ENCODE peak calls at places on chromosome 12, in eight cellular contexts. D is GM23338, A is K562, I is esophagus squamous epithelium, T is cardiac muscle cell, Q is body of pancreas, H is SJSA1, L is GM23248. P is an unnamed sample. For H3K4me1 and H3K36me3, the result is how much of the 10 kb centered on the place peaks cover.

GRCh38 chr12:31037921-31038320 is 35.7 kb upstream of the DDX11 start:
- DNase-seq in L (no peak), T (no peak), D (no peak), Q (no peak), H (no peak), A (no peak), I (no peak), P (no peak)

GRCh38 chr12:68455676-68456345 is 123.6 kb upstream of the MDM1 start:
- DNase-seq in L (no peak), H (no peak), D (no peak), I (no peak), Q (no peak), A (no peak), T (peak), P (no peak)

GRCh38 chr12:44523828-44524227 is 352.3 kb downstream of the NELL2 start:
- DNase-seq in Q (no peak), T (no peak), A (no peak), H (no peak), D (peak), L (no peak), I (no peak), P (no peak)

GRCh38 chr12:5383961-5384360 is 47.9 kb upstream of the NTF3 start:
- DNase-seq in L (no peak), I (no peak), Q (no peak), D (no peak), H (no peak), T (no peak), A (no peak), P (no peak)

GRCh38 chr12:65229441-65229840 is 49.0 kb upstream of the MSRB3 start:
- DNase-seq in A (no peak), T (peak), H (no peak), I (no peak), Q (no peak), D (no peak), L (peak), P (no peak)

GRCh38 chr12:63068857-63069442 is 82.1 kb downstream of the AVPR1A start:
- DNase-seq in I (no peak), A (peak), D (peak), L (peak), Q (peak), T (peak), H (no peak), P (no peak)

GRCh38 chr12:105983622-105984325 is 155.0 kb downstream of the NUAK1 start:
- DNase-seq in T (peak), Q (no peak), D (no peak), A (no peak), H (peak), L (peak), I (no peak), P (no peak)

GRCh38 chr12:4027412-4027811 is 154.2 kb upstream of the PARP11 start:
- DNase-seq in D (no peak), T (no peak), A (no peak), I (no peak), Q (no peak), H (no peak), L (no peak), P (peak)

GRCh38 chr12:70645494-70646317 is 8.5 kb upstream of the PTPRB start:
- DNase-seq in A (peak), T (peak), I (no peak), H (peak), Q (peak), D (peak), L (peak), P (no peak)

GRCh38 chr12:15778126-15778525 is 11.1 kb downstream of the EPS8 start:
- DNase-seq in Q (no peak), T (no peak), H (no peak), D (no peak), I (no peak), L (peak), A (no peak), P (no peak)

GRCh38 chr12:71599213-71599612 is 64.4 kb downstream of the ZFC3H1 start:
- DNase-seq in A (no peak), I (no peak), L (no peak), Q (no peak), D (no peak), H (no peak), T (no peak), P (no peak)

GRCh38 chr12:11754256-11754655 is 104.8 kb downstream of the ETV6 start:
- DNase-seq in D (no peak), L (no peak), A (no peak), I (no peak), Q (no peak), T (no peak), H (no peak), P (no peak)

GRCh38 chr12:107308310-107308709 is 215.0 kb upstream of the CRY1 start:
- DNase-seq in A (no peak), H (no peak), L (no peak), Q (no peak), I (no peak), D (no peak), T (no peak), P (no peak)

GRCh38 chr12:13772264-13772663 is 209.1 kb downstream of the GRIN2B start:
- DNase-seq in H (no peak), D (no peak), L (no peak), A (no peak), Q (no peak), I (no peak), T (no peak), P (no peak)

GRCh38 chr12:4169522-4169921 is 104.0 kb upstream of the CCND2 start:
- DNase-seq in H (no peak), A (no peak), Q (no peak), I (no peak), D (no peak), T (no peak), L (no peak), P (no peak)

GRCh38 chr12:71756054-71756675 is 1.5 kb downstream of the RAB21 start:
- DNase-seq in A (no peak), L (peak), H (no peak), D (no peak), T (peak), Q (no peak), I (no peak), P (no peak)

GRCh38 chr12:3998968-3999792 is 126.0 kb upstream of the PARP11 start:
- DNase-seq in A (no peak), Q (peak), I (no peak), L (no peak), D (peak), H (no peak), T (no peak), P (peak)

GRCh38 chr12:43151406-43152080 is 400.5 kb downstream of the ADAMTS20 start:
- DNase-seq in Q (no peak), D (no peak), A (no peak), L (peak), H (no peak), I (no peak), T (no peak), P (no peak)

GRCh38 chr12:91704446-91704845 is 441.2 kb downstream of the BTG1 start:
- DNase-seq in T (peak), H (no peak), A (no peak), D (no peak), L (peak), Q (no peak), I (no peak), P (no peak)

GRCh38 chr12:24360907-24361306 is 411.4 kb upstream of the SOX5 start:
- DNase-seq in H (no peak), A (no peak), Q (no peak), D (no peak), T (peak), L (no peak), I (no peak), P (no peak)

GRCh38 chr12:66644151-66644550 is 34.7 kb downstream of the GRIP1 start:
- DNase-seq in L (no peak), A (no peak), Q (no peak), T (no peak), I (no peak), H (no peak), D (no peak), P (no peak)

GRCh38 chr12:124687695-124688301 is 120.4 kb upstream of the NCOR2 start:
- DNase-seq in D (no peak), I (no peak), T (peak), L (peak), H (no peak), Q (no peak), A (no peak), P (peak)

GRCh38 chr12:12803186-12803585 is 10.0 kb upstream of the DDX47 start:
- DNase-seq in L (peak), H (peak), I (no peak), D (peak), A (peak), T (peak), Q (peak), P (no peak)

GRCh38 chr12:24764712-24765111 is 184.2 kb downstream of the BCAT1 start:
- DNase-seq in D (no peak), I (no peak), A (no peak), T (no peak), H (no peak), Q (no peak), L (no peak), P (no peak)

GRCh38 chr12:85883763-85884162 is 9.7 kb downstream of the NTS start:
- DNase-seq in Q (no peak), L (no peak), I (no peak), A (no peak), T (no peak), D (no peak), H (no peak), P (no peak)

GRCh38 chr12:43981726-43982125 is 145.8 kb downstream of the TMEM117 start:
- DNase-seq in D (no peak), H (no peak), L (no peak), I (no peak), Q (no peak), T (no peak), A (no peak), P (no peak)

GRCh38 chr12:21521541-21521940 is 4.6 kb upstream of the SPX start:
- DNase-seq in D (no peak), I (no peak), Q (no peak), H (no peak), T (no peak), A (no peak), L (no peak), P (no peak)

GRCh38 chr12:80580254-80580653 is 127.2 kb upstream of the MYF6 start:
- DNase-seq in L (peak), A (no peak), H (no peak), Q (no peak), T (peak), I (no peak), D (no peak), P (no peak)

GRCh38 chr12:51323966-51324895 is at the start of gene BIN2:
- DNase-seq in I (no peak), T (no peak), D (no peak), A (no peak), H (no peak), Q (peak), L (no peak), P (peak)

GRCh38 chr12:4653257-4653656 is 4.3 kb downstream of the NDUFA9 start:
- DNase-seq in L (no peak), T (no peak), H (no peak), I (no peak), D (peak), A (no peak), Q (no peak), P (no peak)

GRCh38 chr12:15304296-15304695 is 18.0 kb upstream of the PTPRO start:
- DNase-seq in I (no peak), Q (no peak), D (no peak), H (no peak), L (no peak), A (no peak), T (no peak), P (no peak)

GRCh38 chr12:111048991-111049390 is 128.6 kb upstream of the MYL2 start:
- DNase-seq in H (no peak), A (no peak), L (no peak), D (no peak), I (no peak), T (no peak), Q (no peak), P (no peak)

GRCh38 chr12:15858348-15858747 is 23.8 kb upstream of the STRAP start:
- DNase-seq in I (no peak), A (no peak), H (no peak), L (no peak), T (no peak), Q (no peak), D (peak), P (no peak)

GRCh38 chr12:46886541-46887041 is 60.8 kb upstream of the SLC38A4 start:
- DNase-seq in D (no peak), I (no peak), A (no peak), T (no peak), Q (no peak), L (peak), H (peak), P (no peak)

GRCh38 chr12:6469609-6470374 is 685 bp downstream of the VAMP1 start:
- DNase-seq in H (no peak), I (no peak), A (no peak), L (peak), D (peak), T (no peak), Q (no peak), P (no peak)

GRCh38 chr12:46825526-46826414 is at the start of gene SLC38A4:
- DNase-seq in D (peak), I (no peak), Q (peak), L (peak), A (no peak), T (peak), H (peak), P (no peak)

GRCh38 chr12:110689601-110690430 is 901 bp upstream of the HVCN1 start:
- DNase-seq in I (no peak), Q (peak), A (peak), L (peak), T (peak), H (no peak), D (peak), P (no peak)

GRCh38 chr12:114293073-114293472 is 112.9 kb downstream of the TBX5 start:
- DNase-seq in D (no peak), H (no peak), I (no peak), L (no peak), A (no peak), Q (no peak), T (no peak), P (no peak)

GRCh38 chr12:127162902-127163301 is 1104.1 kb upstream of the TMEM132C start:
- DNase-seq in A (peak), L (peak), D (no peak), Q (no peak), H (peak), I (no peak), T (peak), P (peak)

GRCh38 chr12:92068441-92068840 is 77.2 kb downstream of the BTG1 start:
- DNase-seq in H (no peak), A (no peak), D (no peak), L (no peak), I (no peak), Q (no peak), T (peak), P (no peak)

DNA sequence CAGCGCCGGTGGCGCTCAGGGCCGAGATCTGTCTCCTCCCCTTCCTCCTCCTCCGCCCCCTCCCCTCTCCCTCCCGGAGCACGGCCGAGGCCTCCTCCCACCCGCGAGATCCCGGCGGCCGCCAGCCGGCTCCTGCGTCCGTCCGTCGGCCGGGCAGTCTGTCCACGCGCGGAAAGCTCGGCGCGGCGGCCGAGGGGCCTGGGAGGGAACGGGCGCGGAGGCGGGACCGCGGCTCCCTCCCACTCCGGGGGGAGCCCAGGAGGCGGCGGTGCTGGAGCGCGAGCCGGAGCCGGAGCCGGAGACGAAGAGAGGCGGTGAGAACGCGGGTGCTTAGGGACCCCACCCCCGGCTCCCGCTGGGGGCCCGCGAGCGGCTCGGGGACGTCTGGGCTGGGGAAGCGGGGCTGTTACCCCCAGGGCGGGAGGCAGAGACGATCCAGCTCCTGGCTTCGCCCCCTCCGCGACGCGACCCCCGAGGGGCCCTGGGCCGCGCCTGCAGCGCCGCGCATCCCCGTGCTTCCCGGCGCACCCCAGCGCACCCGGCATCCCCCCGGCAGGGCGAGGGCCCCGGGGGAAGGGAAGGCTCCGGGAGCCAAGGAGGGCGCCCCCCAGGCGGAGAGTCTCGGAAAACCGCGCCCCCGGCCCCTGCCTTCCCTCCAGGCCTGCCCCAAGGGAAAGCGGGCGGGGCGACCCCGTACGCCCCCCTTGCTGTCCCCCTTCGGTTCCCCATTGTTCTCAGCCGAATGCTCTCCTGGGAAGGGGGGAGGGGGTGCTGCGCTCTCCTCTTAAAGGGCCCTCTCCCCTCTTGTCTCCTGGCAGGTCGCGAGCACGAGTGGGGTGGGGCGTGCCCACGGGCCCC is at the start of gene DTX1:
- DNase-seq in H (no peak), Q (peak), L (peak), I (no peak), A (no peak), T (peak), D (peak), P (peak)
- H3K4me1 ChIP-seq in H (under half), Q (under half), L (under half), I (under half), A (under half), T (under half), D (under half), P (under half)

GRCh38 chr12:56634837-56635538 is 4.9 kb upstream of the BAZ2A start:
- DNase-seq in A (peak), D (peak), H (peak), I (no peak), Q (peak), T (peak), L (peak), P (peak)

GRCh38 chr12:56635539-56636117 is 5.5 kb upstream of the BAZ2A start:
- DNase-seq in H (no peak), L (no peak), T (no peak), A (no peak), Q (no peak), D (peak), I (no peak), P (no peak)

GRCh38 chr12:56637621-56638020 is 7.5 kb upstream of the BAZ2A start:
- DNase-seq in L (no peak), A (no peak), Q (no peak), H (no peak), T (no peak), I (no peak), D (no peak), P (no peak)

GRCh38 chr12:56636675-56637540 is 6.8 kb upstream of the BAZ2A start:
- DNase-seq in H (peak), L (peak), D (peak), Q (peak), T (peak), A (peak), I (peak), P (peak)

GRCh38 chr12:56636118-56636674 is 6.1 kb upstream of the BAZ2A start:
- DNase-seq in D (peak), I (no peak), L (peak), H (peak), A (peak), T (peak), Q (peak), P (peak)
- H3K36me3 ChIP-seq in D (under half), I (under half), L (under half), H (under half), A (under half), T (under half), Q (under half), P (under half)

GRCh38 chr12:9149372-9149771 is 33.7 kb upstream of the A2M start:
- DNase-seq in T (no peak), H (no peak), I (no peak), L (no peak), A (no peak), Q (no peak), D (peak), P (no peak)

GRCh38 chr12:9143137-9143536 is 27.4 kb upstream of the A2M start:
- DNase-seq in L (no peak), T (no peak), A (no peak), D (no peak), Q (no peak), H (no peak), I (no peak), P (no peak)

GRCh38 chr12:9143929-9144328 is 28.2 kb upstream of the A2M start:
- DNase-seq in L (no peak), Q (no peak), H (no peak), A (no peak), T (no peak), D (no peak), I (no peak), P (no peak)

GRCh38 chr12:9148926-9149325 is 33.2 kb upstream of the A2M start:
- DNase-seq in Q (no peak), A (no peak), I (no peak), D (no peak), T (no peak), L (no peak), H (no peak), P (no peak)
- H3K4me1 ChIP-seq in Q (under half), A (under half), I (under half), D (under half), T (under half), L (under half), H (under half), P (under half)

DNA sequence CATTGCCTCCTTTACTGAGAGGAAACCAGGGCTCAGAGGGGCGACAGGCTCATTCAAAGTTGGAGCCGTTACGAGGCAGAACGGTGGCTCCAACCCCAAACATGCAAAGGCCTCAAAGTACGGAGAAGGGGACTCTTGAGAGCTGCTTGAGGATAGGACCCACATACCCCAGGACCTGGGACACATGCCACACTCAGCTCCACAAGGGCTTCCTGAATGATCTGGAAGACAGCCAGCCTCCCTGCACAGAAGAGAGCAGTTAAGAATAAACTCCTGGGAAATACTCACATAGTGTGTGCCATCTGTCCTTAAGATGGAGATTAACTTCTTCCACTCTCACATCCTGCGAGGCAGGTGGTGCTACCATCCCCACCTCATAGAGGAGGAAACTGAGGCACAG is 26.6 kb upstream of the NXPH4 start:
- DNase-seq in A (no peak), D (no peak), T (peak), H (no peak), I (no peak), Q (no peak), L (peak), P (no peak)
- H3K36me3 ChIP-seq in A (under half), D (under half), T (under half), H (half or more), I (half or more), Q (under half), L (half or more), P (under half)

DNA sequence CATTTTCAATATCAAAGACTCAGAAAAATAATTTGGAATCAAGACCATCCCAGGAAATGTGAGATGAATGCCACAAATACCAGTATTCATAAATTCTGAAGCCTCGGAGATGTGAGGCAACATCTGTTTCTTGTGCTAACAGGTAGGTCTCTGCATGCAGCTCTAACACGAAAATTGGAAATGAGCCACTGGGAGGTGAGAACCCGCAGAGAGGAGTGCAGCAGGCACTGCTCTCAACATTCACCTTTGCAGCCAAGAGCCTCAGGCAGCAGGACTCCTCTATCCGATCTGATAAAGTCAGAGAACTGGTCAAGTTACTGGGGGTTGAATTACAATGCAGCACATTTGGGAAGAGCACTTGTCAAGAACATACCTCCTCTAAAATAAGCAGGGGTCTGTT is 209.4 kb upstream of the KRR1 start:
- DNase-seq in I (no peak), Q (peak), L (no peak), H (no peak), D (peak), T (no peak), A (no peak), P (no peak)
- H3K4me1 ChIP-seq in I (half or more), Q (under half), L (under half), H (under half), D (under half), T (under half), A (under half), P (under half)

GRCh38 chr12:122571821-122572220 is 44.8 kb downstream of the KNTC1 start:
- DNase-seq in L (no peak), H (no peak), D (no peak), A (no peak), I (no peak), Q (no peak), T (no peak), P (no peak)
- H3K36me3 ChIP-seq in L (under half), H (half or more), D (half or more), A (half or more), I (under half), Q (under half), T (under half), P (under half)